ENCODE peak calls at places on chromosomes 3 and 15, in ten cellular contexts. C, S, P, H, Y, Q, X, E, A and Z are unnamed samples.

GRCh38 chr15:95825672-95826387 is 504.7 kb upstream of the NR2F2 start:
- DNase-seq in Y (no peak), E (no peak), H (no peak), X (no peak), Q (no peak), P (no peak), A (no peak), S (no peak), C (no peak), Z (no peak)

GRCh38 chr15:71080705-71081104 is 34.6 kb upstream of the THSD4 start:
- DNase-seq in C (peak; percentile 92), X (no peak), P (no peak), S (no peak), H (peak; percentile 84), Y (no peak), Q (no peak), A (no peak), E (no peak), Z (no peak)

GRCh38 chr15:92184142-92184541 is 209.5 kb upstream of the ST8SIA2 start:
- DNase-seq in S (no peak), P (no peak), C (no peak), Q (no peak), Y (no peak), H (no peak), X (no peak), E (no peak), A (no peak), Z (no peak)

GRCh38 chr3:196563721-196564225 is 4.6 kb downstream of the WDR53 start:
- DNase-seq in E (no peak), P (no peak), H (peak; percentile 35), S (peak; percentile 64), X (no peak), C (no peak), Y (no peak), A (no peak), Q (no peak), Z (no peak)

GRCh38 chr3:186129206-186129605 is 20.3 kb upstream of the ETV5 start:
- DNase-seq in Y (no peak), Q (no peak), P (no peak), X (no peak), E (no peak), A (no peak), S (no peak), C (no peak), H (no peak), Z (no peak)

GRCh38 chr3:64848822-64849221 is 161.0 kb upstream of the ADAMTS9 start:
- DNase-seq in Y (no peak), C (peak; percentile 84), X (no peak), P (no peak), A (no peak), H (peak; percentile 74), E (no peak), Q (no peak), S (no peak), Z (no peak)

GRCh38 chr3:99012051-99012450 is 110.6 kb upstream of the DCBLD2 start:
- DNase-seq in Q (no peak), Y (no peak), X (no peak), A (no peak), H (peak; percentile 11), P (no peak), E (no peak), S (no peak), C (peak; percentile 64), Z (no peak)

GRCh38 chr3:138875754-138876664 is 41.3 kb upstream of the PIK3CB start:
- DNase-seq in Q (no peak), C (no peak), S (no peak), A (no peak), Y (no peak), H (peak; percentile 93), E (no peak), P (no peak), X (no peak), Z (no peak)

GRCh38 chr3:114466816-114467215 is 173.0 kb downstream of the TIGIT start:
- DNase-seq in S (no peak), P (no peak), Q (no peak), H (no peak), E (no peak), C (no peak), X (no peak), Y (no peak), A (no peak), Z (no peak)

GRCh38 chr3:186110975-186111974 is 2.4 kb upstream of the ETV5 start:
- DNase-seq in P (no peak), X (no peak), A (no peak), H (no peak), Q (no peak), Y (no peak), S (no peak), E (peak; percentile 31), C (no peak), Z (no peak)

GRCh38 chr3:72150634-72151412 is 365.9 kb upstream of the PROK2 start:
- DNase-seq in P (no peak), C (no peak), E (no peak), H (no peak), Q (no peak), S (no peak), A (no peak), X (no peak), Y (no peak), Z (no peak)

GRCh38 chr3:9067352-9067975 is 104.2 kb upstream of the RAD18 start:
- DNase-seq in Y (peak; percentile 76), X (peak; percentile 71), S (peak; percentile 45), Q (no peak), A (no peak), C (peak; percentile 79), E (no peak), P (no peak), H (peak; percentile 80), Z (no peak)

GRCh38 chr15:65326844-65327243 is 22.4 kb downstream of the RNU5B-1 start:
- DNase-seq in S (no peak), C (no peak), P (no peak), A (no peak), Y (no peak), Q (no peak), H (no peak), E (no peak), X (no peak), Z (no peak)

GRCh38 chr3:40387001-40387894 is at the start of gene ENTPD3:
- DNase-seq in C (no peak), X (no peak), Y (no peak), H (peak; percentile 21), S (no peak), P (no peak), Q (peak; percentile 16), E (no peak), A (peak; percentile 21), Z (peak; percentile 35)

GRCh38 chr15:94083467-94083991 is 147.8 kb upstream of the MCTP2 start:
- DNase-seq in E (no peak), A (no peak), S (no peak), P (no peak), Y (no peak), H (peak; percentile 10), Q (no peak), C (peak; percentile 35), X (peak; percentile 36), Z (no peak)

DNA sequence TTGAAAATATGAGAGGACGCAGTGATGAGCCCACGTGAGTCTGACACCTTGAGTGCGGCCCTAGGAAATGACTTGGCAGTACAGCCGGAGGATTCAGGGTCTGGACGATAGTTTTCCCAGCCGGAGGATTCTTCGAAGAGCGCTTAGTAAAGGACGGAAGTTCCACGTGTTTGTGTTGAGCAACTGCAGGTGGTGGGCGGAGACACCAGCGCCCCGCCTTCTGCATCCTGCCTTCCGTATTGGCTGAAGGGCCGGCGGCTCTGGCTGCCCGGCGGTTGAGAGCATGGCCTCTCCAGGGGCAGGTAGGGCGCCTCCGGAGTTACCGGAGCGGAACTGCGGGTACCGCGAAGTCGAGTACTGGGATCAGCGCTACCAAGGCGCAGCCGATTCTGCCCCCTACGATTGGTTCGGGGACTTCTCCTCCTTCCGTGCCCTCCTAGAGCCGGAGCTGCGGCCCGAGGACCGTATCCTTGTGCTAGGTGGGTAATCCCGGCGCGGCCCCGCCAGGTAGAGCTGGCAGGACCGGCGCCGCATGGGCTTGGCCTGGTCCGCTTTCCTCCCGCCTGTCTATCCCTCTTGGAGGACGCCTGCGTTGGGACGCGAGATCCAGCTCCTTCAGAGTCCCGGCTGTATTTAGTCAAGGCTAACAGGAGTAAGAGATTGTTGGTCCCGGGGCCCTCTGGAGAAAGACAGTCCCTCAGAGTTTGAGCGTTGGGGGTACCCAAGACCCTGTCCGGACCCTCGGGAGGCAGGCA is at the start of gene EEF1AKMT4:
- DNase-seq in H (peak; percentile 99), A (peak; percentile 94), Y (peak; percentile 98), Q (peak; percentile 91), P (peak; percentile 98), X (peak; percentile 92), S (peak; percentile 94), E (peak; percentile 97), C (peak; percentile 98), Z (peak; percentile 95)
- TF ChIP-seq CTCF in H (peak; percentile 46), A (peak; percentile 60), Y (peak; percentile 47), Q (peak; percentile 18), P (peak; percentile 59), X (no peak), S (no peak), E (peak; percentile 71), C (peak; percentile 4), Z (no peak)

GRCh38 chr3:13901935-13902584 is 22.2 kb upstream of the WNT7A start:
- DNase-seq in P (no peak), A (no peak), Q (no peak), S (no peak), X (no peak), E (no peak), C (no peak), H (no peak), Y (no peak), Z (no peak)
- H3K9me3 ChIP-seq in P (peaks cover 43% of the 10 kb centered on the region), A (peaks cover 26% of the 10 kb centered on the region), Q (peaks cover 28% of the 10 kb centered on the region), S (peaks cover 20% of the 10 kb centered on the region), X (peaks cover 36% of the 10 kb centered on the region), E (peaks cover 20% of the 10 kb centered on the region), C (no peaks in the 10 kb centered on the region), H (peaks cover 5% of the 10 kb centered on the region), Y (no peaks in the 10 kb centered on the region), Z (peaks cover 80% of the 10 kb centered on the region)

DNA sequence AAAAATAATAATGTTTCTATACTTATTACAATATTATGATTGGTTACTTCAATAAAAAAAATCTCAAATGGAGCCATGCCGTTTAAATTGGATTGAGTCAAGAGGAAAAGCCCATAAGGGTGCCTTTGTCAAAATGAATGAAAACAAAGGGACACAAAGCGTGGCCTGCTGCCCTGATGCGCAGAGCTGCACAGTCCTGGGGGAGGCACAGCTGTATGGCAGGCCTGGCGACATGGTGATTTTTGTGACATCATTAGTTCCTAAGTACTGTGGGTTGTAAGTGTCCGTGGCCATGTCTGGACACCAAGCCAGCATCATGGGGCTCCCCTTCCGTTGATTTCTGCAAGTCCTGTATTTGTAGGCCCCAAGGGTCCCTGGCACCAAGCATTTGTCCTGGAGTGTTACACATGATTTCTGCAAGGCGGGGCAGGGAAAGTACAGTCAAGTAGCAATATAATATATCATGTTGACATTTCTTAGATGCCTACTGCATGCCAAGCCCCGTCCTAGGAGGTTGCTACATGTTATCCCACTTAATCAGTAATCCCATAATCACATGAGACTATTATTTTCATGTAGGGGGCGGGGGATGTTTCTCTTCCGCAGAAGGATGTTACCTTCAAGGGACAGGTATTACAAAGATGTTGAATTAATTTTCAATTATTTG is 59.7 kb downstream of the GHSR start:
- DNase-seq in P (no peak), C (no peak), S (no peak), A (no peak), X (no peak), Q (no peak), Y (no peak), E (no peak), H (no peak), Z (no peak)
- TF ChIP-seq CTCF in P (no peak), C (no peak), S (no peak), A (no peak), X (no peak), Q (no peak), Y (no peak), E (no peak), H (no peak), Z (no peak)

GRCh38 chr3:101423984-101424888 is 88.8 kb downstream of the SENP7 start:
- DNase-seq in P (no peak), Q (no peak), E (no peak), A (no peak), S (no peak), X (no peak), Y (no peak), C (no peak), H (no peak), Z (no peak)
- H3K9me3 ChIP-seq in P (peaks cover 11% of the 10 kb centered on the region), Q (no peaks in the 10 kb centered on the region), E (no peaks in the 10 kb centered on the region), A (no peaks in the 10 kb centered on the region), S (no peaks in the 10 kb centered on the region), X (no peaks in the 10 kb centered on the region), Y (no peaks in the 10 kb centered on the region), C (no peaks in the 10 kb centered on the region), H (no peaks in the 10 kb centered on the region), Z (no peaks in the 10 kb centered on the region)